ENCODE peak calls at places on chromosomes 12 and 14, in eight cellular contexts. One of them, this sample, is unnamed.
A peak's percentile ranks its signal among the peaks of the same experiment; 100 is the strongest.

GRCh38 chr12:94145231-94145979 is 3.0 kb upstream of the PLXNC1 start:
- DNase-seq in cardiac muscle cell: peak; percentile 77
- DNase-seq in transverse colon: no peak
- DNase-seq in tibial nerve: no peak
- DNase-seq in endothelial cell of umbilical vein: no peak
- DNase-seq in fibroblast of lung: peak; percentile 29
- DNase-seq in right cardiac atrium: no peak
- DNase-seq in GM23248: peak; percentile 70
- DNase-seq in this sample: peak; percentile 70

GRCh38 chr12:39227218-39227617 is 215.7 kb downstream of the KIF21A start:
- DNase-seq in cardiac muscle cell: peak; percentile 1
- DNase-seq in transverse colon: no peak
- DNase-seq in tibial nerve: no peak
- DNase-seq in endothelial cell of umbilical vein: no peak
- DNase-seq in fibroblast of lung: peak; percentile 11
- DNase-seq in right cardiac atrium: no peak
- DNase-seq in GM23248: no peak
- DNase-seq in this sample: peak; percentile 97

GRCh38 chr14:20655851-20656250 is 14.4 kb upstream of the OR6S1 start:
- DNase-seq in cardiac muscle cell: no peak
- DNase-seq in transverse colon: no peak
- DNase-seq in tibial nerve: no peak
- DNase-seq in endothelial cell of umbilical vein: no peak
- DNase-seq in fibroblast of lung: no peak
- DNase-seq in right cardiac atrium: no peak
- DNase-seq in GM23248: no peak
- DNase-seq in this sample: no peak

GRCh38 chr14:55699131-55700057 is 119.4 kb downstream of the KTN1 start:
- DNase-seq in cardiac muscle cell: peak; percentile 63
- DNase-seq in transverse colon: peak; percentile 26
- DNase-seq in tibial nerve: no peak
- DNase-seq in endothelial cell of umbilical vein: peak; percentile 30
- DNase-seq in fibroblast of lung: peak; percentile 86
- DNase-seq in right cardiac atrium: no peak
- DNase-seq in GM23248: peak; percentile 60
- DNase-seq in this sample: peak; percentile 51

GRCh38 chr12:98752726-98753125 is 107.6 kb downstream of the APAF1 start:
- DNase-seq in cardiac muscle cell: no peak
- DNase-seq in transverse colon: no peak
- DNase-seq in tibial nerve: no peak
- DNase-seq in endothelial cell of umbilical vein: no peak
- DNase-seq in fibroblast of lung: peak; percentile 91
- DNase-seq in right cardiac atrium: no peak
- DNase-seq in GM23248: peak; percentile 78
- DNase-seq in this sample: peak; percentile 66

GRCh38 chr14:69484444-69485113 is at the start of gene PLEKHD1:
- DNase-seq in cardiac muscle cell: no peak
- DNase-seq in transverse colon: no peak
- DNase-seq in tibial nerve: no peak
- DNase-seq in endothelial cell of umbilical vein: no peak
- DNase-seq in fibroblast of lung: no peak
- DNase-seq in right cardiac atrium: no peak
- DNase-seq in GM23248: peak; percentile 13
- DNase-seq in this sample: no peak

GRCh38 chr12:89179983-89180382 is 172.3 kb downstream of the DUSP6 start:
- DNase-seq in cardiac muscle cell: peak; percentile 93
- DNase-seq in transverse colon: peak; percentile 15
- DNase-seq in tibial nerve: peak; percentile 95
- DNase-seq in endothelial cell of umbilical vein: peak; percentile 91
- DNase-seq in fibroblast of lung: peak; percentile 72
- DNase-seq in right cardiac atrium: no peak
- DNase-seq in GM23248: peak; percentile 86
- DNase-seq in this sample: peak; percentile 87

GRCh38 chr14:58826845-58827686 is 189.3 kb downstream of the DACT1 start:
- DNase-seq in cardiac muscle cell: no peak
- DNase-seq in transverse colon: no peak
- DNase-seq in tibial nerve: no peak
- DNase-seq in endothelial cell of umbilical vein: no peak
- DNase-seq in fibroblast of lung: no peak
- DNase-seq in right cardiac atrium: no peak
- DNase-seq in GM23248: no peak
- DNase-seq in this sample: no peak

GRCh38 chr14:56224691-56225681 is 106.8 kb downstream of the PELI2 start:
- DNase-seq in cardiac muscle cell: no peak
- DNase-seq in transverse colon: peak; percentile 76
- DNase-seq in tibial nerve: no peak
- DNase-seq in endothelial cell of umbilical vein: no peak
- DNase-seq in fibroblast of lung: no peak
- DNase-seq in right cardiac atrium: no peak
- DNase-seq in GM23248: no peak
- DNase-seq in this sample: peak; percentile 28

GRCh38 chr12:77932216-77932615 is 101.5 kb downstream of the NAV3 start:
- DNase-seq in cardiac muscle cell: no peak
- DNase-seq in transverse colon: no peak
- DNase-seq in tibial nerve: no peak
- DNase-seq in endothelial cell of umbilical vein: no peak
- DNase-seq in fibroblast of lung: no peak
- DNase-seq in right cardiac atrium: no peak
- DNase-seq in GM23248: no peak
- DNase-seq in this sample: peak; percentile 55

GRCh38 chr14:100271247-100271939 is 32.4 kb downstream of the YY1 start:
- DNase-seq in cardiac muscle cell: peak; percentile 30
- DNase-seq in transverse colon: peak; percentile 72
- DNase-seq in tibial nerve: peak; percentile 30
- DNase-seq in endothelial cell of umbilical vein: peak; percentile 61
- DNase-seq in fibroblast of lung: no peak
- DNase-seq in right cardiac atrium: no peak
- DNase-seq in GM23248: peak; percentile 20
- DNase-seq in this sample: peak; percentile 21

GRCh38 chr14:95220663-95221231 is 63.4 kb upstream of the DICER1 start:
- DNase-seq in cardiac muscle cell: peak; percentile 66
- DNase-seq in transverse colon: no peak
- DNase-seq in tibial nerve: no peak
- DNase-seq in endothelial cell of umbilical vein: no peak
- DNase-seq in fibroblast of lung: peak; percentile 87
- DNase-seq in right cardiac atrium: no peak
- DNase-seq in GM23248: peak; percentile 16
- DNase-seq in this sample: no peak

GRCh38 chr12:4771172-4771959 is 51.2 kb downstream of the GALNT8 start:
- DNase-seq in cardiac muscle cell: no peak
- DNase-seq in transverse colon: no peak
- DNase-seq in tibial nerve: no peak
- DNase-seq in endothelial cell of umbilical vein: no peak
- DNase-seq in fibroblast of lung: no peak
- DNase-seq in right cardiac atrium: no peak
- DNase-seq in GM23248: no peak
- DNase-seq in this sample: no peak

GRCh38 chr12:88985631-88986030 is 366.7 kb downstream of the DUSP6 start:
- DNase-seq in cardiac muscle cell: no peak
- DNase-seq in transverse colon: no peak
- DNase-seq in tibial nerve: no peak
- DNase-seq in endothelial cell of umbilical vein: no peak
- DNase-seq in fibroblast of lung: peak; percentile 65
- DNase-seq in right cardiac atrium: no peak
- DNase-seq in GM23248: no peak
- DNase-seq in this sample: peak; percentile 45

GRCh38 chr12:31518680-31519227 is 72.2 kb downstream of the DENND5B start:
- DNase-seq in cardiac muscle cell: peak; percentile 99
- DNase-seq in transverse colon: peak; percentile 21
- DNase-seq in tibial nerve: no peak
- DNase-seq in endothelial cell of umbilical vein: peak; percentile 99
- DNase-seq in fibroblast of lung: peak; percentile 100
- DNase-seq in right cardiac atrium: peak; percentile 24
- DNase-seq in GM23248: peak; percentile 99
- DNase-seq in this sample: peak; percentile 76

GRCh38 chr14:76710093-76711010 is 50.9 kb upstream of the VASH1 start:
- DNase-seq in cardiac muscle cell: peak; percentile 69
- DNase-seq in transverse colon: no peak
- DNase-seq in tibial nerve: peak; percentile 46
- DNase-seq in endothelial cell of umbilical vein: peak; percentile 63
- DNase-seq in fibroblast of lung: peak; percentile 20
- DNase-seq in right cardiac atrium: no peak
- DNase-seq in GM23248: peak; percentile 65
- DNase-seq in this sample: peak; percentile 66

GRCh38 chr12:75905975-75906374 is 125.6 kb downstream of the PHLDA1 start:
- DNase-seq in cardiac muscle cell: no peak
- DNase-seq in transverse colon: no peak
- DNase-seq in tibial nerve: no peak
- DNase-seq in endothelial cell of umbilical vein: no peak
- DNase-seq in fibroblast of lung: no peak
- DNase-seq in right cardiac atrium: no peak
- DNase-seq in GM23248: no peak
- DNase-seq in this sample: no peak

GRCh38 chr12:110370732-110371141 is 32.8 kb downstream of the ANAPC7 start:
- DNase-seq in cardiac muscle cell: no peak
- DNase-seq in transverse colon: no peak
- DNase-seq in tibial nerve: no peak
- DNase-seq in endothelial cell of umbilical vein: no peak
- DNase-seq in fibroblast of lung: no peak
- DNase-seq in right cardiac atrium: no peak
- DNase-seq in GM23248: no peak
- DNase-seq in this sample: no peak

GRCh38 chr12:45281994-45282393 is 66.1 kb downstream of the ANO6 start:
- DNase-seq in cardiac muscle cell: peak; percentile 36
- DNase-seq in transverse colon: no peak
- DNase-seq in tibial nerve: no peak
- DNase-seq in endothelial cell of umbilical vein: no peak
- DNase-seq in fibroblast of lung: peak; percentile 51
- DNase-seq in right cardiac atrium: no peak
- DNase-seq in GM23248: no peak
- DNase-seq in this sample: no peak

GRCh38 chr12:98533723-98534251 is 18.4 kb downstream of the TMPO start:
- DNase-seq in cardiac muscle cell: peak; percentile 63
- DNase-seq in transverse colon: no peak
- DNase-seq in tibial nerve: no peak
- DNase-seq in endothelial cell of umbilical vein: no peak
- DNase-seq in fibroblast of lung: no peak
- DNase-seq in right cardiac atrium: no peak
- DNase-seq in GM23248: peak; percentile 42
- DNase-seq in this sample: peak; percentile 28

GRCh38 chr14:86826641-86827040 is 1166.3 kb downstream of the GALC start:
- DNase-seq in cardiac muscle cell: peak; percentile 22
- DNase-seq in transverse colon: no peak
- DNase-seq in tibial nerve: no peak
- DNase-seq in endothelial cell of umbilical vein: no peak
- DNase-seq in fibroblast of lung: no peak
- DNase-seq in right cardiac atrium: no peak
- DNase-seq in GM23248: no peak
- DNase-seq in this sample: no peak

GRCh38 chr12:118124333-118124874 is 11.5 kb upstream of the PEBP1 start:
- DNase-seq in cardiac muscle cell: no peak
- DNase-seq in transverse colon: no peak
- DNase-seq in tibial nerve: no peak
- DNase-seq in endothelial cell of umbilical vein: no peak
- DNase-seq in fibroblast of lung: no peak
- DNase-seq in right cardiac atrium: no peak
- DNase-seq in GM23248: no peak
- DNase-seq in this sample: no peak

GRCh38 chr12:106527356-106527755 is 55.4 kb upstream of the RFX4 start:
- DNase-seq in cardiac muscle cell: peak; percentile 39
- DNase-seq in transverse colon: no peak
- DNase-seq in tibial nerve: no peak
- DNase-seq in endothelial cell of umbilical vein: peak; percentile 16
- DNase-seq in fibroblast of lung: peak; percentile 29
- DNase-seq in right cardiac atrium: no peak
- DNase-seq in GM23248: peak; percentile 16
- DNase-seq in this sample: no peak

GRCh38 chr14:31209605-31210004 is 2.0 kb upstream of the HECTD1 start:
- DNase-seq in cardiac muscle cell: no peak
- DNase-seq in transverse colon: no peak
- DNase-seq in tibial nerve: no peak
- DNase-seq in endothelial cell of umbilical vein: no peak
- DNase-seq in fibroblast of lung: no peak
- DNase-seq in right cardiac atrium: no peak
- DNase-seq in GM23248: no peak
- DNase-seq in this sample: no peak

GRCh38 chr14:35339761-35340406 is 47.7 kb downstream of the PSMA6 start:
- DNase-seq in cardiac muscle cell: no peak
- DNase-seq in transverse colon: no peak
- DNase-seq in tibial nerve: no peak
- DNase-seq in endothelial cell of umbilical vein: no peak
- DNase-seq in fibroblast of lung: no peak
- DNase-seq in right cardiac atrium: no peak
- DNase-seq in GM23248: no peak
- DNase-seq in this sample: no peak
- H3K4me1 ChIP-seq in cardiac muscle cell: peaks cover 31% of the 10 kb centered on the region
- H3K4me1 ChIP-seq in transverse colon: peaks cover 78% of the 10 kb centered on the region
- H3K4me1 ChIP-seq in tibial nerve: peaks cover 75% of the 10 kb centered on the region
- H3K4me1 ChIP-seq in endothelial cell of umbilical vein: peaks cover 33% of the 10 kb centered on the region
- H3K4me1 ChIP-seq in fibroblast of lung: peaks cover 30% of the 10 kb centered on the region
- H3K4me1 ChIP-seq in right cardiac atrium: peaks cover 37% of the 10 kb centered on the region
- H3K4me1 ChIP-seq in GM23248: peaks cover 11% of the 10 kb centered on the region
- H3K4me1 ChIP-seq in this sample: peaks cover 15% of the 10 kb centered on the region

GRCh38 chr14:60796434-60796833 is 61.9 kb downstream of the MNAT1 start:
- DNase-seq in cardiac muscle cell: no peak
- DNase-seq in transverse colon: no peak
- DNase-seq in tibial nerve: no peak
- DNase-seq in endothelial cell of umbilical vein: no peak
- DNase-seq in fibroblast of lung: no peak
- DNase-seq in right cardiac atrium: no peak
- DNase-seq in GM23248: no peak
- DNase-seq in this sample: no peak

GRCh38 chr14:60803871-60804270 is 69.3 kb downstream of the MNAT1 start:
- DNase-seq in cardiac muscle cell: no peak
- DNase-seq in transverse colon: no peak
- DNase-seq in tibial nerve: no peak
- DNase-seq in endothelial cell of umbilical vein: no peak
- DNase-seq in fibroblast of lung: no peak
- DNase-seq in right cardiac atrium: no peak
- DNase-seq in GM23248: no peak
- DNase-seq in this sample: no peak

GRCh38 chr14:60805881-60806569 is 71.5 kb downstream of the MNAT1 start:
- DNase-seq in cardiac muscle cell: peak; percentile 34
- DNase-seq in transverse colon: no peak
- DNase-seq in tibial nerve: no peak
- DNase-seq in endothelial cell of umbilical vein: peak; percentile 9
- DNase-seq in fibroblast of lung: peak; percentile 73
- DNase-seq in right cardiac atrium: no peak
- DNase-seq in GM23248: peak; percentile 67
- DNase-seq in this sample: no peak

GRCh38 chr14:60800409-60800808 is 65.8 kb downstream of the MNAT1 start:
- DNase-seq in cardiac muscle cell: no peak
- DNase-seq in transverse colon: no peak
- DNase-seq in tibial nerve: no peak
- DNase-seq in endothelial cell of umbilical vein: no peak
- DNase-seq in fibroblast of lung: no peak
- DNase-seq in right cardiac atrium: no peak
- DNase-seq in GM23248: no peak
- DNase-seq in this sample: no peak
- H3K4me3 ChIP-seq in cardiac muscle cell: no peak overlapping the region
- H3K4me3 ChIP-seq in transverse colon: no peak overlapping the region
- H3K4me3 ChIP-seq in tibial nerve: no peak overlapping the region
- H3K4me3 ChIP-seq in endothelial cell of umbilical vein: no peak overlapping the region
- H3K4me3 ChIP-seq in fibroblast of lung: no peak overlapping the region
- H3K4me3 ChIP-seq in right cardiac atrium: no peak overlapping the region
- H3K4me3 ChIP-seq in GM23248: no peak overlapping the region
- H3K4me3 ChIP-seq in this sample: no peak overlapping the region

GRCh38 chr14:105023144-105023543 is 2.3 kb upstream of the CDCA4 start:
- DNase-seq in cardiac muscle cell: no peak
- DNase-seq in transverse colon: no peak
- DNase-seq in tibial nerve: no peak
- DNase-seq in endothelial cell of umbilical vein: peak; percentile 64
- DNase-seq in fibroblast of lung: peak; percentile 44
- DNase-seq in right cardiac atrium: no peak
- DNase-seq in GM23248: peak; percentile 39
- DNase-seq in this sample: peak; percentile 90
- H3K4me1 ChIP-seq in cardiac muscle cell: peaks cover 7% of the 10 kb centered on the region
- H3K4me1 ChIP-seq in transverse colon: peaks cover 31% of the 10 kb centered on the region
- H3K4me1 ChIP-seq in tibial nerve: peaks cover 14% of the 10 kb centered on the region
- H3K4me1 ChIP-seq in endothelial cell of umbilical vein: peaks cover 58% of the 10 kb centered on the region
- H3K4me1 ChIP-seq in fibroblast of lung: peaks cover 14% of the 10 kb centered on the region
- H3K4me1 ChIP-seq in right cardiac atrium: peaks cover 3% of the 10 kb centered on the region
- H3K4me1 ChIP-seq in GM23248: peaks cover 51% of the 10 kb centered on the region
- H3K4me1 ChIP-seq in this sample: peaks cover 26% of the 10 kb centered on the region

GRCh38 chr14:97412933-97413574 is 615.9 kb downstream of the VRK1 start:
- DNase-seq in cardiac muscle cell: no peak
- DNase-seq in transverse colon: no peak
- DNase-seq in tibial nerve: no peak
- DNase-seq in endothelial cell of umbilical vein: no peak
- DNase-seq in fibroblast of lung: no peak
- DNase-seq in right cardiac atrium: no peak
- DNase-seq in GM23248: no peak
- DNase-seq in this sample: peak; percentile 87
- H3K4me3 ChIP-seq in cardiac muscle cell: no peak overlapping the region
- H3K4me3 ChIP-seq in transverse colon: no peak overlapping the region
- H3K4me3 ChIP-seq in tibial nerve: no peak overlapping the region
- H3K4me3 ChIP-seq in endothelial cell of umbilical vein: no peak overlapping the region
- H3K4me3 ChIP-seq in fibroblast of lung: no peak overlapping the region
- H3K4me3 ChIP-seq in right cardiac atrium: peak overlapping the region; percentile 33
- H3K4me3 ChIP-seq in GM23248: no peak overlapping the region
- H3K4me3 ChIP-seq in this sample: peak overlapping the region; percentile 44